ENCODE peak calls at places on chromosomes 5 and 9, in four cellular contexts. Z is H9, O is tibial artery, K is sigmoid colon. W is an unnamed sample.
A peak's percentile ranks its signal among the peaks of the same experiment; 100 is the strongest.

GRCh38 chr5:124252094-124252750 is 494.2 kb downstream of the ZNF608 start:
- DNase-seq in O (no peak), Z (no peak), K (no peak), W (no peak)

GRCh38 chr9:6354072-6354686 is 26.0 kb downstream of the TPD52L3 start:
- DNase-seq in Z (peak; percentile 33), K (no peak), O (no peak), W (no peak)

GRCh38 chr5:168329302-168329701 is 37.9 kb downstream of the WWC1 start:
- DNase-seq in Z (peak; percentile 24), K (no peak), O (no peak), W (no peak)

GRCh38 chr5:171978016-171978415 is 28.4 kb downstream of the FBXW11 start:
- DNase-seq in Z (no peak), O (no peak), K (no peak), W (no peak)

GRCh38 chr5:159855476-159856157 is 60.7 kb upstream of the ADRA1B start:
- DNase-seq in O (no peak), Z (no peak), K (peak; percentile 82), W (peak; percentile 86)

GRCh38 chr9:27453860-27454553 is 70.1 kb upstream of the IFNK start:
- DNase-seq in Z (no peak), K (no peak), O (no peak), W (no peak)

GRCh38 chr9:549425-549997 is 292.0 kb upstream of the DMRT1 start:
- DNase-seq in O (no peak), Z (no peak), K (no peak), W (no peak)

GRCh38 chr9:76153372-76153771 is 240.9 kb downstream of the RFK start:
- DNase-seq in Z (no peak), K (no peak), O (no peak), W (no peak)

GRCh38 chr5:133967715-133968056 is 739 bp downstream of the C5orf15 start:
- DNase-seq in Z (no peak), K (no peak), O (no peak), W (no peak)

GRCh38 chr9:85960688-85961093 is 19.7 kb downstream of the NAA35 start:
- DNase-seq in K (no peak), O (no peak), Z (no peak), W (no peak)

GRCh38 chr9:137146527-137146918 is 7.6 kb downstream of the GRIN1 start:
- DNase-seq in O (no peak), K (no peak), Z (no peak), W (no peak)

GRCh38 chr5:37370864-37371726 is at the start of gene NUP155:
- DNase-seq in Z (peak; percentile 97), K (peak; percentile 96), O (peak; percentile 94), W (peak; percentile 91)

GRCh38 chr9:124349267-124349666 is 66.0 kb downstream of the PSMB7 start:
- DNase-seq in O (peak; percentile 37), K (no peak), Z (no peak), W (no peak)

GRCh38 chr5:38800515-38800914 is 45.3 kb upstream of the OSMR start:
- DNase-seq in O (peak; percentile 73), Z (no peak), K (peak; percentile 73), W (no peak)

GRCh38 chr5:139037732-139038131 is 160.4 kb downstream of the SIL1 start:
- DNase-seq in O (no peak), K (no peak), Z (no peak), W (no peak)

GRCh38 chr5:140607031-140607430 is 25.9 kb downstream of the CD14 start:
- DNase-seq in Z (no peak), O (no peak), K (no peak), W (no peak)

GRCh38 chr9:131303702-131304101 is 14.2 kb downstream of the PLPP7 start:
- DNase-seq in Z (no peak), K (no peak), O (no peak), W (no peak)

GRCh38 chr5:150142800-150143724 is 12.6 kb downstream of the PDGFRB start:
- DNase-seq in Z (no peak), K (peak; percentile 96), O (peak; percentile 96), W (peak; percentile 91)

GRCh38 chr5:94130077-94130476 is 388.7 kb upstream of the POU5F2 start:
- DNase-seq in O (no peak), Z (no peak), K (no peak), W (no peak)

GRCh38 chr9:135326633-135327152 is 152.9 kb upstream of the PPP1R26 start:
- DNase-seq in Z (no peak), K (no peak), O (no peak), W (no peak)

GRCh38 chr5:6435356-6435755 is 13.3 kb upstream of the UBE2QL1 start:
- DNase-seq in K (no peak), O (no peak), Z (peak; percentile 81), W (peak; percentile 48)

GRCh38 chr5:39021413-39021812 is 52.8 kb downstream of the RICTOR start:
- DNase-seq in O (no peak), Z (peak; percentile 46), K (no peak), W (no peak)

GRCh38 chr5:180803181-180804128 is 849 bp upstream of the MGAT1 start:
- DNase-seq in Z (no peak), O (peak; percentile 83), K (peak; percentile 82), W (peak; percentile 72)

GRCh38 chr5:94254214-94254613 is 364.2 kb downstream of the KIAA0825 start:
- DNase-seq in K (no peak), O (no peak), Z (no peak), W (no peak)

GRCh38 chr5:136040746-136041415 is 12.1 kb downstream of the TGFBI start:
- DNase-seq in Z (no peak), K (no peak), O (no peak), W (no peak)

GRCh38 chr9:100549048-100549447 is 28.8 kb upstream of the CAVIN4 start:
- DNase-seq in Z (no peak), K (no peak), O (no peak), W (no peak)

GRCh38 chr5:7676455-7676854 is 174.5 kb downstream of the CFAP90 start:
- DNase-seq in O (no peak), Z (no peak), K (no peak), W (no peak)

GRCh38 chr5:173826179-173826920 is 61.8 kb upstream of the CPEB4 start:
- DNase-seq in K (no peak), Z (no peak), O (no peak), W (no peak)

GRCh38 chr5:14672508-14673394 is 8.2 kb downstream of the OTULIN start:
- DNase-seq in O (no peak), Z (no peak), K (no peak), W (no peak)

GRCh38 chr5:14673443-14673842 is 8.9 kb downstream of the OTULIN start:
- DNase-seq in Z (no peak), O (no peak), K (no peak), W (no peak)

GRCh38 chr5:14675865-14676300 is 11.4 kb downstream of the OTULIN start:
- DNase-seq in K (no peak), Z (no peak), O (no peak), W (no peak)

GRCh38 chr5:14676320-14676719 is 11.8 kb downstream of the OTULIN start:
- DNase-seq in Z (no peak), O (peak; percentile 75), K (no peak), W (no peak)

GRCh38 chr5:14675309-14675708 is 10.8 kb downstream of the OTULIN start:
- DNase-seq in K (no peak), Z (no peak), O (no peak), W (no peak)
- H3K4me1 ChIP-seq in K (no peaks in the 10 kb centered on the region), Z (peaks cover 9% of the 10 kb centered on the region), O (peaks cover 37% of the 10 kb centered on the region), W (peaks cover 73% of the 10 kb centered on the region)

GRCh38 chr5:73339165-73339564 is 109.4 kb downstream of the FOXD1 start:
- DNase-seq in O (no peak), Z (no peak), K (no peak), W (no peak)

GRCh38 chr5:73346878-73347408 is 101.6 kb downstream of the FOXD1 start:
- DNase-seq in K (no peak), O (no peak), Z (no peak), W (no peak)

GRCh38 chr5:73339711-73340110 is 108.9 kb downstream of the FOXD1 start:
- DNase-seq in K (no peak), O (no peak), Z (no peak), W (no peak)

GRCh38 chr5:73344835-73345234 is 103.7 kb downstream of the FOXD1 start:
- DNase-seq in K (no peak), O (no peak), Z (no peak), W (no peak)
- H3K9me3 ChIP-seq in K (peaks cover 5% of the 10 kb centered on the region), O (peaks cover 7% of the 10 kb centered on the region), Z (no peaks in the 10 kb centered on the region), W (peaks cover 22% of the 10 kb centered on the region)

DNA sequence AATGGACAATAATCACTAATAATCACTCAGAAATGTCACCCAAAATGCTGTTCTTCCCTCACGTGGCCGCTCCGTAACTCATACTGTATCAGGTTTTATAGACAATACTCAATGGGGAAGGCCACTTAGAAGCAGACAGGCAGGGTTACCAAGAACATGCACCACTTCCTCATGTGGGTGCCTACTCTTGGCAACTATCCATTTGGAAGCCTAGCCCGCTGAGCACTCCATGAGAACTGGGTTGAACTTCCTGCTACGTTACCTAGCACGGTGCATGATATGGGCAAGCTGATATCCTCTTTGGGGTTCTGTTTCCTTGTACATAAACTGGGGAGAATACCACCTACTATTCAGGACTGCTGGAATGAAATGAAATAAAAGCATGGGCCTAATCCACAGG is 14.3 kb downstream of the DAP start:
- DNase-seq in K (no peak), Z (no peak), O (no peak), W (no peak)
- H3K27ac ChIP-seq in K (no peak overlapping the region), Z (no peak overlapping the region), O (no peak overlapping the region), W (no peak overlapping the region)

GRCh38 chr5:143064661-143065060 is 294.5 kb downstream of the ARHGAP26 start:
- DNase-seq in Z (no peak), O (no peak), K (no peak), W (no peak)
- H3K4me1 ChIP-seq in Z (peaks cover 9% of the 10 kb centered on the region), O (peaks cover 34% of the 10 kb centered on the region), K (no peaks in the 10 kb centered on the region), W (peaks cover 56% of the 10 kb centered on the region)

GRCh38 chr5:24397601-24398000 is 247.2 kb downstream of the CDH10 start:
- DNase-seq in K (no peak), O (no peak), Z (no peak), W (no peak)
- H3K9me3 ChIP-seq in K (no peaks in the 10 kb centered on the region), O (peaks cover 5% of the 10 kb centered on the region), Z (no peaks in the 10 kb centered on the region), W (peaks cover 10% of the 10 kb centered on the region)

DNA sequence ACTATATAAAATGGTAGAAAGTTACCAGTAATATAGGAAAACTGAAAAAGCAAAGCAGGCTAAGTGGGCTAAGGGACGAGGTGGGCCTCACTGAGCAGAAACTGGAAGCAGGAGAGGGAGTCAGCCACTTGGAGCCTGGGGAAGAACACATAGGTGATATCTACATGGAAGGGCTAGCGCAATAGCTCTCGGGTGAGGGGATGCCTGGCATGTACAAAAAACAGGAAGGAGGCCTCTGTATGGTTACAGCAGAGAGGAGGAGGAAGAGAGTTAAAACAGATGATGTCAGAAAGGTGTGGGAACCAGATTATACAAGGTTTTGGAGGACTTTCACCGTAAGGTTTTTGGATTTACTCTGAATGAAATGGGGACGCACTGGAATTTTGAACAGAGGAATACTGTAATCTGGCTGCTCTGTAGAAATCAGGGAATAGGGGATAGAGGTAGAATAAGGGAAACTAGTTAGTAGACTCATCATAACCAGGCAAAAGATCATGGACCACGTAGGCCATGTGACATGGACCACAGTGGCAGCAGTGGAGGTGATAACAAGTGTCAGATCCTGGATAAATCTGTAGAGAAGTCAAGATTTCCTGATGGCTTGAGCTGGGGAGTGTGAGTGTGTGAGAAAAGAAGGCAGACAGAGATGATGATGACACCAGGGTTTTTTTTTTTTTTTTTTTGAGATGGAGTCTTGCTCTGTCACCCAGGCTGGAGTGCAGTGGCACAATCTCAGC is 52.6 kb downstream of the FNBP1 start:
- DNase-seq in Z (no peak), K (no peak), O (peak; percentile 17), W (no peak)
- H3K27ac ChIP-seq in Z (no peak overlapping the region), K (peak overlapping the region; percentile 75), O (no peak overlapping the region), W (no peak overlapping the region)

GRCh38 chr9:87516222-87516930 is 18.7 kb downstream of the DAPK1 start:
- DNase-seq in Z (no peak), K (peak; percentile 86), O (peak; percentile 75), W (peak; percentile 80)
- H3K4me1 ChIP-seq in Z (peaks cover 24% of the 10 kb centered on the region), K (no peaks in the 10 kb centered on the region), O (no peaks in the 10 kb centered on the region), W (no peaks in the 10 kb centered on the region)